ENCODE peak calls at places on chromosomes 11 and 22, in four cellular contexts. U, J, D and B are unnamed samples.

GRCh38 chr22:40240160-40240559 is 62.4 kb downstream of the TNRC6B start:
- DNase-seq in U (no peak), J (no peak), D (no peak), B (no peak)

GRCh38 chr11:7520011-7520942 is 6.5 kb downstream of the PPFIBP2 start:
- DNase-seq in U (no peak), J (no peak), D (no peak), B (no peak)

GRCh38 chr11:90840071-90840470 is 617.2 kb upstream of the CHORDC1 start:
- DNase-seq in U (no peak), J (no peak), D (no peak), B (no peak)

GRCh38 chr11:77207019-77207485 is 79.0 kb downstream of the MYO7A start:
- DNase-seq in U (no peak), J (no peak), D (no peak), B (no peak)

GRCh38 chr22:39089928-39090327 is 7.1 kb upstream of the APOBEC3H start:
- DNase-seq in U (no peak), J (peak), D (no peak), B (no peak)

GRCh38 chr22:29244785-29245625 is 22.8 kb downstream of the RHBDD3 start:
- DNase-seq in U (no peak), J (no peak), D (no peak), B (no peak)

GRCh38 chr11:112366777-112367176 is 106.1 kb upstream of the PLET1 start:
- DNase-seq in U (no peak), J (no peak), D (no peak), B (no peak)

GRCh38 chr11:1531961-1532586 is 40.0 kb downstream of the DUSP8 start:
- DNase-seq in U (no peak), J (peak), D (no peak), B (peak)

GRCh38 chr11:67265633-67266423 is 445 bp upstream of the GRK2 start:
- DNase-seq in U (peak), J (peak), D (no peak), B (peak)

GRCh38 chr11:34855754-34856095 is 60.5 kb downstream of the APIP start:
- DNase-seq in U (no peak), J (no peak), D (no peak), B (no peak)

GRCh38 chr22:36377022-36377631 is 10.6 kb downstream of the MYH9 start:
- DNase-seq in U (no peak), J (no peak), D (no peak), B (no peak)

GRCh38 chr22:16936625-16937024 is 71.4 kb downstream of the GAB4 start:
- DNase-seq in U (no peak), J (no peak), D (no peak), B (no peak)

GRCh38 chr22:29635734-29636357 is 32.4 kb downstream of the NF2 start:
- DNase-seq in U (no peak), J (no peak), D (no peak), B (peak)

GRCh38 chr11:4539603-4540219 is 5.3 kb upstream of the OR52M1 start:
- DNase-seq in U (peak), J (no peak), D (no peak), B (peak)

GRCh38 chr22:46735747-46736608 is 2.1 kb downstream of the CERK start:
- DNase-seq in U (no peak), J (no peak), D (no peak), B (no peak)

GRCh38 chr11:665062-665706 is 28.1 kb downstream of the DRD4 start:
- DNase-seq in U (no peak), J (no peak), D (no peak), B (no peak)

DNA sequence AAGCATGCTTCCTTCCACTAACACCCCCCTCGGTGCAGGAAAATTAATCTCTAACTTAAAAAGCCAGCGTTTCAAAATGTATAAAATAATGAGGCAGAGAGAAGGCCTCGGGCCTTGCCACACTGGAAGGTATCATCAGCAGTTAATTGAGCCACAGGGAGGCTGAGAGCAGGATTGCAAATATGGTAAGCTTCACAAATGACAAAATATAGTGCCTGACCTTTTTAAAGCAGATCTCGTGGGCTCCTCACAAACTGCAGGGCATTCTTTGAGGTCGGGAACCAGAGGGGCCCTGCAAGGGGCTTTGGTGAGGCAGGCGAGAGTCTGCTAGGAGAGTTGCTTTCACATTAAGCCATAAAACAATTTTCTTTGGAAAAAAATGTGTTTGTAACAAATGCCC is 61.2 kb upstream of the SYT13 start:
- DNase-seq in U (no peak), J (no peak), D (no peak), B (no peak)
- H3K4me3 ChIP-seq in U (no peak), J (no peak), D (no peak), B (no peak)

GRCh38 chr11:119472856-119473222 is 49.9 kb upstream of the THY1 start:
- DNase-seq in U (no peak), J (no peak), D (no peak), B (no peak)
- H3K4me3 ChIP-seq in U (no peak), J (no peak), D (no peak), B (no peak)

DNA sequence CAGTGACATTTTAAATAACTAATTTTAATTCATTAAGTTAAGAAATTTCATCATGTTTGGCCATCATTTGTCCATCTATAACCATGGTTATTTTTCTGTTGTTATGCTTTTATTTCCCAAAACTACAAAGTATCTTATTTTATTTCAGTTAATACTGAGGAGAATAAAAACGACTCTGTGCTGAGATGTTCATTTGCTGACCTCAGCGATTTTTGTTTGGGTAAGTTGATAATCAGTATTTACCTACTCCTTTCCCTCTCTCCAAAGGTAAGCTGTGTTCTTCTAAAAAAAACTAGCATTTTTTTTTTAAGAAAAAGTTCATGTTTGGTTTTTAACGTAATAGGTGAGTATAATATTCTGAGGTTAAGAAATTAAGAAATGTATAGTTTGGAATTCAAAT is 111.7 kb downstream of the ANO3 start:
- DNase-seq in U (no peak), J (no peak), D (no peak), B (no peak)
- H3K4me3 ChIP-seq in U (no peak), J (no peak), D (no peak), B (no peak)

GRCh38 chr11:110303414-110303826 is 7.0 kb upstream of the RDX start:
- DNase-seq in U (no peak), J (no peak), D (no peak), B (no peak)

GRCh38 chr11:110301032-110301431 is 4.6 kb upstream of the RDX start:
- DNase-seq in U (no peak), J (no peak), D (no peak), B (no peak)

GRCh38 chr11:110299006-110299785 is 2.8 kb upstream of the RDX start:
- DNase-seq in U (no peak), J (no peak), D (no peak), B (no peak)

GRCh38 chr11:110298298-110298765 is 1.9 kb upstream of the RDX start:
- DNase-seq in U (no peak), J (no peak), D (no peak), B (peak)

DNA sequence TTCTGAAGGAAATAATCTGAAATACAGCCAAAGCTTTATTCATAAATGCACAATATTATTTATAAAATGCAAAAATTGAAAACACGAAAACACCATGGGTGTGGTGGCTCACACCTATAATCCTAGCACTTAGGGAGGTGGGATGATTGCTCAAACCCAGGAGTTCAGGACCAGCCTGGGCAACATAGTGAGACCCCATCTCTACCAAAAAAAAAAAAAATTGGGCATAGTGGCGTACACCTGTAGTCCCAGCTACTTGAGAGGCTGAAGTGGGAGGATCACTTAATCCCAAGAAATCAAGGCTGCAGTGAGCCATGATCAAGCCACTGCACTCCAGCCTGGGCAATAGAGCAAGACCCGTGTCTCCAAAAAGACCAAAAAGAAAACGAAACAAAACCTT is 5.2 kb upstream of the RDX start:
- DNase-seq in U (no peak), J (no peak), D (no peak), B (no peak)
- H3K4me3 ChIP-seq in U (no peak), J (no peak), D (no peak), B (no peak)

DNA sequence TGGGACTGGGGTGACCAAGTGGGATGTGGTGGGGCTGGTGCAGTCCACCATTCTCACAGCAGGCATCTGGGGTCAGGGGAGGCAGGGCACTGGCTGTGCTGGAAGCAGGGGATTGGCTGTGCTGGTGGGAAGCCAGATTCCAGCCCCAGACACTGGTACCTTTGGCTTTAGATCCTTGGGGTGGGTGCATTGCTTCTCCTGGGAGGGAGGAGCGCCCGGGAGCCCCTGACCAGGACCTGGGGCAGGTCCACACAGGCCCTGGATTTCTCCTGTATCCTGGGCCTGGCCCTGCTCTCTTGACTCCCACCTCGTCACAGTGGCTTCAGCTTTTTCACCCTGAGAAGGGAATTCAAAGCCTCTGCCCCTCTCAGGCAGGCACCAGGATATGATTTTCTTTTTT is 38.5 kb downstream of the ST3GAL4 start:
- DNase-seq in U (no peak), J (no peak), D (no peak), B (no peak)
- H3K4me3 ChIP-seq in U (no peak), J (no peak), D (no peak), B (no peak)

GRCh38 chr22:27149886-27150529 is 492.6 kb downstream of the MIAT start:
- DNase-seq in U (no peak), J (no peak), D (no peak), B (no peak)
- H3K4me3 ChIP-seq in U (no peak), J (no peak), D (no peak), B (no peak)

GRCh38 chr22:37533995-37534394 is 14.8 kb upstream of the CARD10 start:
- DNase-seq in U (no peak), J (no peak), D (no peak), B (peak)
- H3K4me3 ChIP-seq in U (no peak), J (no peak), D (no peak), B (no peak)

DNA sequence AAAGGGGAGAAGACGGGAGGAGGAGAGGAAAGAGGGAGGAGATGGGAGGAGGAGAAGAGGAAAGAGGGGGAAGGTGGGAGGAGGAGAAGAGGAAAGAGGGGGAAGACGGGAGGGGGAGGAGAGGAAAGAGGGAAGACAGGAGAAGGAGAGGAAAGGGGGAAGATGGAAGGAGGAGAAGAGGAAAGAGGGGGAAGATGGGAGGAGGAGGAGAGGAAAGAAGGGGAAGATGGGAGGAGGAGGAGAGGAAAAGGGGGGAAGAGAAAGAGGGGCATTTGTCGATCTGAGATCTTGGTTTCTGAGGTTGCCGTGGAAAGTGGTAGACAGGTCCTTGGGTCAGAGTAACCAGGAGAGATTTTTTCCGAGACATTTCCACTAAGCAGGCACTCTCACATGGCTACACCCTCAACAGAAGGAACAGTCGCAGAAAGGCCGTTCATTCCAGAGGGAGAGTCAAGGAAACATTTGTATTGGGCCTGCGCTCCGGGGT is 39.7 kb upstream of the CARS1 start:
- DNase-seq in U (no peak), J (no peak), D (no peak), B (no peak)
- H3K4me3 ChIP-seq in U (no peak), J (no peak), D (no peak), B (no peak)

DNA sequence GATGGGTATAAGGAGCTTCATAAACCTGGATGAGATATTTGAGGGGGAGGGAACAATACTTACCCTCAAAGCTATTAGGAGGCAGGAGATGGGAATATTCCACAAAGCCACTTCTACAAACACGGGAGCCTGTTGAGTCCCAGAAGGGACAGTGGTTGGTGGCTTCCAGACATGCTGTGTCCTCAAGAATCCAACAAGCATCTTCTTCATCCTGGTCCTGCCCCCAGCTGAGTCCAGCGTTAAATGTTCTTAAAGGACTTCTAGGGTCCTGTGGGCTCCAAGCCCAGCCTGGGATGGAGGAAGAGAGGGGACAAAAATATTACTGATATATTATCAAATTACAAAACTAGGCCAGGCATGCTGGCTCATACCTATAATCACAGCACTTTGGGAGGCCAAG is 2.3 kb downstream of the CSKMT start:
- DNase-seq in U (no peak), J (no peak), D (no peak), B (no peak)
- H3K4me3 ChIP-seq in U (no peak), J (no peak), D (no peak), B (no peak)

DNA sequence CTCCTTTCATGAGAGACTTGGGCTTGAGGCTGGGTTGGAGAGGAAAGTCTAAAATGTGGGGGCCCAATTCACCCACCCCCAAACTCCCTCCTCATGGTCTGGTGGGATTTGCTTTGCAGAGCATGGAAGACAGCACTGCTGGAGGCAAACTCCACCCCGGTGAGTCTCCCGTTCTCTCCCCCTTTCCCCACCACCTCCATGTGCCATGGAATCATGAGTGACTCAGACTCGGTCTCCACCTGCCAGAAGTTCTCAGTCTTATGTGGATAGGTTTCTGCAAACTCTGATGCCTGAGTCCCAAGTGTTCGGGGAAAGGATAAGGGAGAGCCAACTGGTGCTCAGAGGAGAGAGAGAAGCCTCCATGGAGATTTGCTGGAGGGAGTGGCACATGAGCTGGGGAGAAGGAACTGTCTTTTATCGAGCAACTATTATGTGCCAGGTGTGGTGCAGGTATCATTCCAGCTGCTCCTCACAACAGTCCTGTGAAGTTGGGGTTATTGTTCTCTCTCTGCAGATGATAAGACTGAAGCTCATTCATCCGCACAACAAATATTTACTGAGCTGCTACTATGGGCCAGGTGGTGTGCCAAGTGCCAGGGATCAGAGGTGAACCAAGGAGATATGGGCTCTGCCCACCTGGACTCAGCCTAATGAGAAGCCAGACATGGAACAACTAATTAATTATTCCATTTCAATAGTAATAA is 6.6 kb downstream of the PLEKHB1 start:
- DNase-seq in U (no peak), J (no peak), D (no peak), B (no peak)
- H3K4me3 ChIP-seq in U (no peak), J (no peak), D (no peak), B (no peak)